ENCODE peak calls at places on chromosomes 2 and 18, in eight cellular contexts. Q is KBM-7; N is RWPE1; E is H4; K is NCI-H2081 treated with DMSO at 0.1 percent for 48 hours; D is stimulated activated CD8-positive, alpha-beta memory T cell treated with anti-CD3 and anti-CD28 coated beads, Interleukin-15, amount 100 ng/mL, for 24 hours; U is hippocampal formation; P is MV-4-11. Y is an unnamed sample.

GRCh38 chr2:16125614-16126125 is 185.3 kb downstream of the MYCN start:
- DNase-seq in Q (no peak), N (no peak), E (no peak), K (no peak), D (no peak), U (no peak), P (no peak), Y (no peak)

GRCh38 chr2:229174794-229175529 is 96.1 kb downstream of the PID1 start:
- DNase-seq in Q (no peak), N (no peak), E (peak; percentile 17), K (no peak), D (no peak), U (no peak), P (no peak), Y (no peak)

GRCh38 chr2:12107849-12108420 is 361.5 kb downstream of the LPIN1 start:
- DNase-seq in Q (no peak), N (no peak), E (no peak), K (no peak), D (no peak), U (no peak), P (no peak), Y (no peak)

GRCh38 chr2:35204881-35205280 is 1150.7 kb upstream of the CRIM1 start:
- DNase-seq in Q (no peak), N (no peak), E (no peak), K (no peak), D (no peak), U (no peak), P (no peak), Y (no peak)

GRCh38 chr2:146579154-146579930 is 1265.5 kb upstream of the ACVR2A start:
- DNase-seq in Q (no peak), N (peak; percentile 33), E (peak; percentile 12), K (no peak), D (no peak), U (no peak), P (no peak), Y (no peak)

GRCh38 chr2:1556776-1557466 is 143.7 kb downstream of the TPO start:
- DNase-seq in Q (no peak), N (peak; percentile 66), E (peak; percentile 16), K (no peak), D (no peak), U (no peak), P (no peak), Y (no peak)

GRCh38 chr2:127155901-127156300 is 48.9 kb upstream of the BIN1 start:
- DNase-seq in Q (no peak), N (no peak), E (no peak), K (no peak), D (no peak), U (no peak), P (no peak), Y (no peak)

GRCh38 chr2:239880396-239880795 is 144.7 kb downstream of the NDUFA10 start:
- DNase-seq in Q (no peak), N (no peak), E (no peak), K (no peak), D (no peak), U (no peak), P (no peak), Y (no peak)

GRCh38 chr18:29254123-29254522 is 1077.2 kb upstream of the CDH2 start:
- DNase-seq in Q (no peak), N (no peak), E (no peak), K (no peak), D (no peak), U (no peak), P (no peak), Y (no peak)

GRCh38 chr2:105910497-105911238 is 166.0 kb downstream of the NCK2 start:
- DNase-seq in Q (no peak), N (no peak), E (no peak), K (no peak), D (no peak), U (no peak), P (peak; percentile 4), Y (no peak)

GRCh38 chr2:72028351-72028995 is 119.2 kb downstream of the CYP26B1 start:
- DNase-seq in Q (no peak), N (no peak), E (no peak), K (no peak), D (no peak), U (no peak), P (no peak), Y (no peak)

GRCh38 chr2:197904446-197904845 is 100.1 kb downstream of the PLCL1 start:
- DNase-seq in Q (peak; percentile 33), N (no peak), E (no peak), K (no peak), D (no peak), U (no peak), P (no peak), Y (no peak)

GRCh38 chr2:54946220-54946568 is 104.1 kb downstream of the RTN4 start:
- DNase-seq in Q (no peak), N (no peak), E (no peak), K (no peak), D (no peak), U (no peak), P (no peak), Y (no peak)

GRCh38 chr2:231102772-231103171 is 22.1 kb downstream of the HTR2B start:
- DNase-seq in Q (no peak), N (no peak), E (no peak), K (no peak), D (no peak), U (no peak), P (no peak), Y (no peak)

GRCh38 chr18:79395761-79396404 is at the start of gene NFATC1:
- DNase-seq in Q (peak; percentile 49), N (peak; percentile 62), E (peak; percentile 73), K (no peak), D (peak; percentile 55), U (no peak), P (peak; percentile 30), Y (no peak)

GRCh38 chr18:48342588-48342987 is 66.6 kb downstream of the ZBTB7C start:
- DNase-seq in Q (no peak), N (no peak), E (no peak), K (no peak), D (no peak), U (peak; percentile 14), P (no peak), Y (no peak)

GRCh38 chr2:170822885-170823799 is 6.5 kb downstream of the GAD1 start:
- DNase-seq in Q (no peak), N (no peak), E (no peak), K (no peak), D (no peak), U (no peak), P (no peak), Y (no peak)

GRCh38 chr2:182372661-182373060 is 54.2 kb downstream of the PDE1A start:
- DNase-seq in Q (no peak), N (peak; percentile 83), E (peak; percentile 89), K (no peak), D (no peak), U (no peak), P (no peak), Y (no peak)

GRCh38 chr2:62369549-62370164 is 136.3 kb downstream of the TMEM17 start:
- DNase-seq in Q (no peak), N (no peak), E (no peak), K (no peak), D (no peak), U (no peak), P (no peak), Y (no peak)

GRCh38 chr2:188808921-188809320 is 165.3 kb upstream of the COL3A1 start:
- DNase-seq in Q (no peak), N (no peak), E (no peak), K (no peak), D (no peak), U (no peak), P (no peak), Y (no peak)

GRCh38 chr2:134778372-134778771 is 59.6 kb upstream of the TMEM163 start:
- DNase-seq in Q (no peak), N (no peak), E (no peak), K (no peak), D (no peak), U (no peak), P (no peak), Y (no peak)

GRCh38 chr2:129752686-129753085 is 226.8 kb upstream of the RAB6C start:
- DNase-seq in Q (no peak), N (no peak), E (no peak), K (no peak), D (no peak), U (no peak), P (no peak), Y (no peak)

GRCh38 chr2:9552491-9553178 is 3.0 kb downstream of the ADAM17 start:
- DNase-seq in Q (peak; percentile 42), N (peak; percentile 66), E (peak; percentile 9), K (no peak), D (no peak), U (no peak), P (peak; percentile 96), Y (peak; percentile 94)

GRCh38 chr2:224038049-224038829 is 847 bp downstream of the SERPINE2 start:
- DNase-seq in Q (peak; percentile 51), N (peak; percentile 68), E (no peak), K (no peak), D (no peak), U (no peak), P (no peak), Y (peak; percentile 6)

GRCh38 chr2:234881413-234882241 is 70.2 kb upstream of the SH3BP4 start:
- DNase-seq in Q (peak; percentile 87), N (peak; percentile 98), E (peak; percentile 95), K (peak; percentile 60), D (no peak), U (peak; percentile 77), P (peak; percentile 32), Y (no peak)

GRCh38 chr18:62957885-62958472 is 242.6 kb downstream of the PHLPP1 start:
- DNase-seq in Q (peak; percentile 85), N (no peak), E (peak; percentile 47), K (no peak), D (no peak), U (no peak), P (peak; percentile 51), Y (peak; percentile 48)

GRCh38 chr2:11688222-11689069 is 18.5 kb upstream of the NTSR2 start:
- DNase-seq in Q (peak; percentile 91), N (peak; percentile 79), E (peak; percentile 60), K (no peak), D (peak; percentile 59), U (peak; percentile 46), P (peak; percentile 88), Y (peak; percentile 86)

GRCh38 chr18:42508683-42509347 is 553.8 kb downstream of the PIK3C3 start:
- DNase-seq in Q (no peak), N (no peak), E (no peak), K (no peak), D (no peak), U (no peak), P (no peak), Y (no peak)

GRCh38 chr2:189304360-189304759 is 124.8 kb upstream of the COL5A2 start:
- DNase-seq in Q (no peak), N (no peak), E (no peak), K (no peak), D (no peak), U (no peak), P (no peak), Y (no peak)

GRCh38 chr2:179422037-179422643 is 157.5 kb upstream of the SESTD1 start:
- DNase-seq in Q (peak; percentile 61), N (peak; percentile 34), E (peak; percentile 47), K (no peak), D (no peak), U (no peak), P (peak; percentile 40), Y (peak; percentile 56)

GRCh38 chr2:40103590-40103989 is 324.5 kb upstream of the THUMPD2 start:
- DNase-seq in Q (no peak), N (no peak), E (peak; percentile 67), K (no peak), D (no peak), U (no peak), P (no peak), Y (no peak)

GRCh38 chr2:1653137-1653789 is 91.1 kb downstream of the PXDN start:
- DNase-seq in Q (no peak), N (peak; percentile 45), E (no peak), K (no peak), D (no peak), U (no peak), P (no peak), Y (no peak)

GRCh38 chr2:225122007-225122406 is 79.7 kb upstream of the DOCK10 start:
- DNase-seq in Q (no peak), N (no peak), E (no peak), K (no peak), D (no peak), U (no peak), P (no peak), Y (no peak)

GRCh38 chr2:165801176-165801575 is 7.1 kb upstream of the GALNT3 start:
- DNase-seq in Q (no peak), N (no peak), E (no peak), K (no peak), D (no peak), U (no peak), P (no peak), Y (no peak)

Y was measured in AML-193.